ENCODE peak calls at places on chromosomes 7 and 10, in five cellular contexts. X, W, U, I and P are unnamed samples. For H3K36me3 and H3K27me3, the result is how much of the 10 kb centered on the place peaks cover.

GRCh38 chr7:134448359-134449229 is 10.3 kb downstream of the AKR1B1 start:
- DNase-seq in X (no peak), I (peak), W (no peak), U (no peak), P (no peak)

GRCh38 chr10:98267894-98268693 is at the start of gene LOXL4:
- DNase-seq in W (peak), X (no peak), U (peak), I (no peak), P (no peak)

GRCh38 chr7:120600607-120601006 is 257.3 kb downstream of the TSPAN12 start:
- DNase-seq in X (no peak), W (no peak), I (no peak), U (no peak), P (no peak)

GRCh38 chr10:28734940-28735759 is 57.8 kb downstream of the BAMBI start:
- DNase-seq in W (no peak), U (no peak), I (peak), X (peak), P (no peak)

GRCh38 chr10:71963351-71963755 is 842 bp upstream of the CHST3 start:
- DNase-seq in W (no peak), I (peak), X (no peak), U (peak), P (no peak)

GRCh38 chr7:3073763-3074460 is 30.2 kb upstream of the CARD11 start:
- DNase-seq in X (no peak), I (no peak), U (no peak), W (no peak), P (no peak)

GRCh38 chr7:44145969-44146897 is 5.1 kb upstream of the MYL7 start:
- DNase-seq in X (peak), W (peak), I (peak), U (peak), P (peak)

GRCh38 chr10:30812018-30812851 is 182.7 kb upstream of the LYZL2 start:
- DNase-seq in I (no peak), U (peak), W (no peak), X (peak), P (no peak)

GRCh38 chr10:7671121-7671520 is 4.4 kb upstream of the ITIH5 start:
- DNase-seq in W (no peak), X (no peak), U (no peak), I (no peak), P (no peak)

GRCh38 chr7:151233111-151233701 is 923 bp downstream of the CHPF2 start:
- DNase-seq in U (no peak), W (no peak), I (peak), X (peak), P (peak)

GRCh38 chr10:104299031-104299904 is 30.3 kb downstream of the GSTO2 start:
- DNase-seq in X (peak), U (no peak), I (no peak), W (no peak), P (no peak)

GRCh38 chr7:129122086-129122750 is 22.3 kb upstream of the TSPAN33 start:
- DNase-seq in W (no peak), I (no peak), U (no peak), X (no peak), P (peak)

GRCh38 chr10:96618648-96619047 is 31.8 kb upstream of the TM9SF3 start:
- DNase-seq in I (no peak), W (no peak), X (peak), U (peak), P (no peak)

GRCh38 chr7:24052572-24053223 is 231.3 kb upstream of the NPY start:
- DNase-seq in W (no peak), U (no peak), I (peak), X (no peak), P (no peak)

GRCh38 chr7:101922631-101923275 is 105.3 kb downstream of the CUX1 start:
- DNase-seq in X (no peak), I (no peak), W (no peak), U (no peak), P (no peak)

GRCh38 chr7:138316421-138317043 is 143.5 kb upstream of the TRIM24 start:
- DNase-seq in W (no peak), X (no peak), U (no peak), I (no peak), P (no peak)

DNA sequence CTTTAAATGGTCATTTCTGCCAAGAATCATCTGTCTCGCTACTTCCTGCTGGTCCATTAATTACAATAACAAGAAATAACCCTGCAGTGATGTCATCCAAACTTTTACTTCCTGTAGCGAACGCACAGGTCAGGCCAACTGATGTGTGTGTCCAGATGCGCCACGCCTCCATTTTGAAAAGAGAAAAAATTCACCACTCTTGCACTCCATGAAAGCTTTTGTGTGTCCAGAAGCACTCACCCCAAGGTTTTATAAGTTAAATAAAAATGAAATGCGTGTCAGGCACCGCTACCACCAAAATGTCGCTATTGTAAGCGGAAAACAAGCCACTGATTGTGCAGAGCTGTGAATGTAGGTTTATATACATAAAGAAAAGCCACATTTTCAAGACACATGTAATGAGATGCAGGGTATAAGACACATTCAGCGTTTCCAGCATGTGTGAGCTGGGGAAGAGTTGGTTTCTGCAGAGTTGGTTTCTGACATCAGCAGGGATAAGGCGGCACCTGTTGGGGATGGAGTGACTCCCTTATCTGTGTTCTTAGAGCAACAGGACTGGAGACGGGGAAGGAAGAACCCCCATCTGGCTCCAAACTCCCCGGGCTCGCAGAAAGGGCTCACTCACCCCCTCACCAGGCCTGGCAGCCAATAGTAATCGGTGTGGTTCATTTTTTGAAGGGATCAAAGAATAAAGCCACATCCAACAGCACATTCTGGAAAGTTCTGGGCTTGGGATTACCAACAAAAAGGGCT is 83.3 kb downstream of the CTBP2 start:
- DNase-seq in X (no peak), U (no peak), I (no peak), W (no peak), P (no peak)
- H3K36me3 ChIP-seq in X (under half), U (under half), I (under half), W (half or more), P (under half)

DNA sequence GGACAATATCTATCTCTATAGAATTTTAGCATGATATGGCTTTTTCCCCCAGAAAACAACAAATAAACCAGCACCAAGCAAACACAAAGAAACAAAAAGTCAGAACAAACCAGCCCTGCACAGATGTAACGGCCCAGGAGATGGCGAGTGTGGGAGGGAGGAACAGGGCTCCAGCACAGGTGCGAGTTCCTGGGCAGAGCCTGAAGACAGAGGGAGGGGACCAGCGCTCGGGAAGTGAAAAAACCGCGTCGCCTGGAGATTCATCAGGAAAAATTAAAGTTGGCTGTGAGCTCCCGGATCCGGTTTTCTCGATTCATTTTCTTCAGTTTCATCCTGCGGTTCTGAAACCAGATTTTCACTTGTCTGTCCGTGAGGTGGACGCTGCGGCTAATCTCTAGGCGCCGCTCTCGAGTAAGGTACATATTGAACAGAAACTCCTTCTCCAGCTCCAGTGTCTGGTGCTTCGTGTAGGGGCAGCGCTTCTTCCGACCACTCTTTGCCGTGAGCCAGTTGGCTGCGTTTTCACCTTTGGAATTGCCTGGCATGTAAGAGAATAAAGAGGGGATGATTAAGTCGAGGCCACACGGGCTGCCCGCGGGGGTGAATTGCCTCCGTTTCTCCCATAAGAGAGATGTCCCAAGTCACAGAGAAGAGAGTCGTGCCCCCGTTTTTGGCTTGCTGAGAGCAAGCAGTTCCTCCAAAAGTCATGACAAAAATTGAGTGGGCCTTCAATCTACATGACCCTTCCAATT is 2.3 kb downstream of the HOXA10 start:
- DNase-seq in U (no peak), X (peak), W (no peak), I (peak), P (no peak)
- H3K27me3 ChIP-seq in U (under half), X (half or more), W (half or more), I (half or more), P (under half)

GRCh38 chr7:73463260-73463659 is 29.7 kb downstream of the FZD9 start:
- DNase-seq in I (no peak), U (no peak), X (no peak), W (no peak), P (no peak)

GRCh38 chr7:73463966-73464365 is 30.4 kb downstream of the FZD9 start:
- DNase-seq in I (no peak), U (no peak), W (no peak), X (no peak), P (no peak)

GRCh38 chr7:73461782-73462285 is 28.3 kb downstream of the FZD9 start:
- DNase-seq in X (no peak), U (no peak), I (no peak), W (no peak), P (no peak)
- H3K4me3 ChIP-seq in X (no peak), U (no peak), I (no peak), W (no peak), P (no peak)

GRCh38 chr10:133397938-133398337 is 4.0 kb downstream of the MTG1 start:
- DNase-seq in I (no peak), W (no peak), U (no peak), X (peak), P (no peak)

GRCh38 chr10:133401500-133401899 is 7.5 kb downstream of the MTG1 start:
- DNase-seq in W (no peak), I (no peak), U (no peak), X (peak), P (no peak)

GRCh38 chr10:133400624-133401424 is 6.9 kb downstream of the MTG1 start:
- DNase-seq in I (no peak), X (peak), U (no peak), W (no peak), P (no peak)

GRCh38 chr10:133401981-133402725 is 8.2 kb downstream of the MTG1 start:
- DNase-seq in U (no peak), W (no peak), X (peak), I (no peak), P (no peak)

GRCh38 chr10:133399123-133399601 is 5.2 kb downstream of the MTG1 start:
- DNase-seq in X (peak), I (no peak), U (no peak), W (no peak), P (no peak)
- H3K36me3 ChIP-seq in X (under half), I (under half), U (under half), W (half or more), P (under half)

DNA sequence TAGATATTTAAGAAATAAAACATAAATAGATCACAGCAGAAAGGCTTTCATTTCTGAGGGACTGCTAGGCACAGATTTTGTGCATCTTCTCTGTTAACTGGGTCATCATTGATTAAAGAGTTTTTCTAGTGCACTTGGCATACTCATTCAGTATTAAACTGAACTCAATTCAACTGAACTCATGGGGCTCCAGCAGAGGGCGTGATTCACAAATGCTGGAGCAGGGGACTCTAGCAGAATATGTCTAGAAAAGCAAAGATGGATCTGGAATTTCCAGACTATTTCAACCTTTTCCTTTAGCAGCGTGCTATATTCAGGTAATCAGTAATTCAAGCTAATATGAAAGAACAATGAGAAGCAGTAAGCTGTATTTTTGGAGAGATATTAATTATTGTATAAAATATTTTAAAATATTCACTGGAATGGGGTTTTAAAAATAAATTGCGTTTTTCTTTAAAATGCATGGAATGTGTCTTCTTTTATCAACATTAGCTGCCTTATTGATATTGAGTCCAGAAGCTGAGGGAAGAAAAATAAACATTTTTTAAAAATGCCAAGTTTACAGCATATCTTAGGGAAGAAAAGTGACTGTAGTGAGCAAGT is 296.8 kb upstream of the CACNA2D1 start:
- DNase-seq in X (peak), U (no peak), I (peak), W (peak), P (no peak)
- H3K27me3 ChIP-seq in X (under half), U (under half), I (under half), W (under half), P (under half)

DNA sequence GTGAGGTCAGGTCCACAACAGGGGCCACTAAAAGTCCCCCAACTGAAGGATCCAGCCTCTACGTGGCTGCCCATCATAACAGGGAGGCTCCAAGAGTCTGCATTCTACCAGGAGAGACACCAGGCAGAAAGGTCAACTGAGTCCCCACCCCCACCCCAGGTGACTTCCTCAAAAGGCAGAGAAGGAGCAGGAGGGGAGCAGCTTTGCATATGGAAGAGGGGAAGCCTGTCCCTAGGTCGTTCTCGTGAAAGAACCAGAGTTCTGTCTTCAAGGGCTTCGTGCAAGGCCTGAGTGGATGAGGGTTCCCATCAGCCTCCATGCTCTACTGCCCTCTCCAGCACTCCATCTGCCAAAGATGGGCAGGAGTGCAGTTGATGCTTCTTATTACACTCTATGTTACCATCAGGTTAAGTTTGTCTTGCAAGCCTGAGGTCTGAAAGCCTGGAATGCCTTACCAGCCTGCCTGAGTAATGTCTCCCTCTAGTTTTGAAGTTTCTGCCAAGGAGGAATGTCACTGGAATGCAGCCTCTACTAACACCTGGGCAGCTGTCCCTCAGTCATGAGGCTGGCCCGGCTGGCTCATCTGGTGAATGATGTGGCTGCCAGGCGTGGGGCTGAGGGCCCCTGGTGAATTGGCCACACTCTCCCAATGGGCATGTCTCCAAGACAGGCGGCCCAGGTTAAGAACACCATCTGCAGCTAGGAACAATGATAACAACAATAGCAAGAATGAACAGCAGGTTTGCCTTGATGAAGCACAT is 54.3 kb upstream of the SMNDC1 start:
- DNase-seq in X (no peak), U (no peak), W (no peak), I (peak), P (no peak)
- H3K4me3 ChIP-seq in X (no peak), U (no peak), W (no peak), I (no peak), P (no peak)

GRCh38 chr10:127429601-127430312 is 119.4 kb upstream of the NPS start:
- DNase-seq in X (no peak), I (no peak), W (no peak), U (no peak), P (no peak)
- H3K36me3 ChIP-seq in X (under half), I (under half), W (half or more), U (under half), P (under half)

DNA sequence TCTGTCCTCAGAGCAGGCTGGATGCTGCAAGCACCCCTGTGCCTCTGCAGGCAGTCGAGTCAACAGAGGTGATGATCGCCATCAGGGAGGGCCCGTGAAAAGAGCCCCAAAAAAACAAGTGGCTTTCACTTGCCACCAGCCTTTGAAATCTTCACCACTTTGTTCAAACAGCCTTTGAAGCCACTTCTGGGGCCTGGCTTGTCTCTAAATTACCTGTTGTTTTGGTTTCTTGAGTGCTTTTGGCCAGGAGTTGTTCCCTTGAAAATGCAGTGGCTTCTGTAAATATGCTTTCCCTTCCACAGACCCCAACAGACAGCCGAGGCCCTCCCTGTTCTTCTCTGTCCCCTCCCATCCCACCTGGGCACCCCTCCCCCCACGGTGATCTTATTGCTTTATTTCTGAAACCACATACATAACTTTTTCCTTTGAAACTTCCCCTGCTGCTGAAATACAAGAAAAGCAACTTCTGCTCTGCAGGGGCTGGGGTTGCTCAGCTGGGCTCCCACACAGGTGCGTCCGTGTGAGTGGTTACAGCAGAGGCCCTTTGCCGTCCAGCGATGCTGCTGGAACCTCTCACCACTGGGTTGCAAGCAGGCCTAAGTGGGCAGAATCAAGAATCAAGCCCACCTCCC is 283.8 kb upstream of the SHH start:
- DNase-seq in W (no peak), U (no peak), I (no peak), X (no peak), P (no peak)
- H3K27me3 ChIP-seq in W (under half), U (under half), I (under half), X (under half), P (under half)

DNA sequence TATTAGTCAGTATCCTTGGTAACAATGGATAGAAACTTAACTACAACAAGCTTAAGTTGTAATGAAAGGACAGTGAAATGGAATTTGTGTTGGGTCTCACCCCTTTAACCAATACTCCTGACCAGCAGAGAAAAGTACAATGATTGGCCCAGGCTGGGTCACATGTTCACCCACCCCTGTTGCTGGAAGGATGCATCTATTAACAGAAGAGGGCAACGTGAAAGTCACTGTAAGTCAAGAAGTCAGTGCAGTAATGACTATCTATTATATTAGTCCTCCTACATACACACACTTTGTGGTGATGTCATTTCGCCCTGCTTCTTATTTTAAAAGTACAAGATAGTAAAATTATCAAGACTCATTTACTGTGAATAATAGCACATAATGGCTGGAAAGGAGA is 16.2 kb downstream of the PNLIPRP2 start:
- DNase-seq in I (no peak), X (no peak), W (no peak), U (no peak), P (no peak)
- H3K4me3 ChIP-seq in I (no peak), X (no peak), W (no peak), U (no peak), P (no peak)